ENCODE peak calls at places on chromosome 22, in six cellular contexts. Q, T, N, X, R and G are unnamed samples.

GRCh38 chr22:39658367-39658766 is 87.8 kb downstream of the CACNA1I start:
- DNase-seq in Q (no peak), T (no peak), N (no peak), X (no peak), R (no peak), G (no peak)

GRCh38 chr22:48197189-48197690 is 1434.8 kb downstream of the TBC1D22A start:
- DNase-seq in Q (no peak), T (no peak), N (no peak), X (no peak), R (no peak), G (no peak)

GRCh38 chr22:43988116-43988817 is 33.0 kb downstream of the SAMM50 start:
- DNase-seq in Q (no peak), T (no peak), N (no peak), X (no peak), R (no peak), G (no peak)

GRCh38 chr22:37396488-37397084 is 30.7 kb downstream of the ELFN2 start:
- DNase-seq in Q (no peak), T (no peak), N (no peak), X (no peak), R (no peak), G (no peak)

GRCh38 chr22:35160268-35160667 is 94.3 kb downstream of the ISX start:
- DNase-seq in Q (no peak), T (no peak), N (no peak), X (no peak), R (no peak), G (no peak)

GRCh38 chr22:19122752-19123492 is 710 bp upstream of the DGCR2 start:
- DNase-seq in Q (no peak), T (no peak), N (no peak), X (no peak), R (no peak), G (no peak)

GRCh38 chr22:25104367-25104766 is 95.3 kb upstream of the CRYBB3 start:
- DNase-seq in Q (no peak), T (no peak), N (no peak), X (no peak), R (no peak), G (no peak)

GRCh38 chr22:48410536-48410935 is 1417.1 kb downstream of the BRD1 start:
- DNase-seq in Q (no peak), T (no peak), N (no peak), X (no peak), R (no peak), G (no peak)

GRCh38 chr22:38782402-38783094 is 11.4 kb downstream of the DNAL4 start:
- DNase-seq in Q (no peak), T (no peak), N (no peak), X (peak; percentile 65), R (no peak), G (no peak)

GRCh38 chr22:33726294-33726711 is 194.0 kb downstream of the LARGE1 start:
- DNase-seq in Q (no peak), T (no peak), N (no peak), X (no peak), R (no peak), G (no peak)

GRCh38 chr22:24948356-24949202 is 2.1 kb upstream of the LHFPL7 start:
- DNase-seq in Q (no peak), T (no peak), N (no peak), X (no peak), R (no peak), G (no peak)

GRCh38 chr22:41260871-41261270 is 20.1 kb upstream of the CHADL start:
- DNase-seq in Q (no peak), T (no peak), N (no peak), X (no peak), R (no peak), G (no peak)

GRCh38 chr22:24501366-24502005 is 6.4 kb downstream of the UPB1 start:
- DNase-seq in Q (no peak), T (no peak), N (peak; percentile 64), X (no peak), R (no peak), G (no peak)

GRCh38 chr22:20940178-20940790 is 23.1 kb downstream of the CRKL start:
- DNase-seq in Q (no peak), T (no peak), N (no peak), X (no peak), R (no peak), G (no peak)

GRCh38 chr22:20938272-20938671 is 21.1 kb downstream of the CRKL start:
- DNase-seq in Q (no peak), T (no peak), N (no peak), X (no peak), R (no peak), G (no peak)

GRCh38 chr22:20937794-20938148 is 20.6 kb downstream of the CRKL start:
- DNase-seq in Q (no peak), T (no peak), N (no peak), X (no peak), R (no peak), G (no peak)

GRCh38 chr22:20933910-20934309 is 16.7 kb downstream of the CRKL start:
- DNase-seq in Q (no peak), T (no peak), N (no peak), X (no peak), R (no peak), G (no peak)

DNA sequence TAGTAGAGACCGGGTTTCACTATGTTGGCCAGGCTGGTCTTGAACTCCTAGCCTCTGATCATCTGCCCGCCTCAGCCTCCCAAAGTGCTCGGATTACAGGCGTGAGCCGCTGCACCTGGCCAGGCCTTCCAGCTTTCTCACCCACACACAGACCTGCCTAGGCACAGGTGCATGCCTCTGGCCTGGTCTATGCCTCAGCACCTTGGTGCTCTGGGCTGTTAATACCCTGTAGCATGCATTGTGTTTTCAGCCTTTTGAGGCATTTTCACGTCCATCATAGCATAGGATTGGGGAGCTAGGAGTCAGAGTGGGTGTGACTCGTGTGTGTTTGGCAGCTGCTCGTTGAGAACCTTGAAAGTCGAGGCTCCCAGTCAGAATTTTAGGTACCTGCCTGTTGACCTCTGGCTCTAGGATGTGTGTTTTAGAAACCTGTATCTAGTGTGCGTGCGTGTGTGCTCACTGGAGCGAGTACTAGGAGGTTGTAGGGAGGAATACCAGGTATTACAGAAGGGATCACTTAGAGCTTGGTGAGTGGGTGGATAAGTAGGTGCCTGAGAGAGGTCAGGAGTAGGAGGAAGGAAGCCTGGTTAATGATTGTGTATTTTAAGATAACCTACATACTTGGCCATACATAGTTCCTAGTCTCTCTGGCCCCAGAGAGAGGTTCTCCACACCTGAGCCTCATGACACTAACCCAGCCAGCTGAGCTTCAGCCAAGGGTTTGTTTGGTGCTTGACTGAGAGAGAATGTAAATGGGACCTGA is 20.0 kb downstream of the CRKL start:
- DNase-seq in Q (no peak), T (no peak), N (no peak), X (no peak), R (no peak), G (no peak)
- TF ChIP-seq SIN3A in Q (no peak), T (no peak), N (no peak), X (no peak), R (no peak), G (no peak)

GRCh38 chr22:30882181-30882771 is 86.3 kb downstream of the MORC2 start:
- DNase-seq in Q (no peak), T (no peak), N (no peak), X (no peak), R (no peak), G (no peak)

GRCh38 chr22:30880181-30880601 is 88.4 kb downstream of the MORC2 start:
- DNase-seq in Q (no peak), T (no peak), N (no peak), X (no peak), R (no peak), G (no peak)

GRCh38 chr22:30881361-30882180 is 87.0 kb downstream of the MORC2 start:
- DNase-seq in Q (no peak), T (no peak), N (peak; percentile 46), X (peak; percentile 81), R (no peak), G (no peak)

GRCh38 chr22:30879398-30879797 is 89.2 kb downstream of the MORC2 start:
- DNase-seq in Q (no peak), T (no peak), N (no peak), X (no peak), R (no peak), G (no peak)

DNA sequence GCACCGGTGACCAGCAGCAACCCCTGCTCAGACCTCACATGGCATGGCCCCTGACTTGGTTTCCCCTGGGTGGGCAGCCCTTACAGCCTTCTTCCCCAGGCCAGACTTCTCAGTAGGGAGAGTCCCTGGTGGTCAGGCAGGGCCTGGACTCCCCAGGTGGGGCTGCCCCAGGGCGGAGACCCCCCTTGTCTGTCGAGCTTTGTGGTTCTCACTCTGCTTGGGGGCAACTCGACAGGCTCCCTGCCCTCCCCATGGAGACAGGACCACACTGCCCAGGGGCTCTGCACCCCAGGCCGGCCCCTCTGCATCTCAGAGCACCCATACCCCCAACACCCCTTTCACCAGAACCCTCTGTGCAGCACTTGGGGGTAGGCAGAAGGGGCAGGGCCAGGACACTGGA is 87.7 kb downstream of the MORC2 start:
- DNase-seq in Q (no peak), T (no peak), N (no peak), X (no peak), R (no peak), G (no peak)
- TF ChIP-seq SIN3A in Q (no peak), T (no peak), N (no peak), X (no peak), R (no peak), G (no peak)

GRCh38 chr22:45312415-45312814 is 2.7 kb downstream of the FAM118A start:
- DNase-seq in Q (no peak), T (no peak), N (no peak), X (no peak), R (no peak), G (no peak)

GRCh38 chr22:45311033-45311531 is 1.3 kb downstream of the FAM118A start:
- DNase-seq in Q (no peak), T (no peak), N (no peak), X (no peak), R (no peak), G (no peak)

GRCh38 chr22:45309422-45310227 is at the start of gene FAM118A:
- DNase-seq in Q (peak; percentile 81), T (peak; percentile 73), N (peak; percentile 87), X (peak; percentile 93), R (peak; percentile 18), G (peak; percentile 83)

GRCh38 chr22:45308624-45309421 is 911 bp upstream of the FAM118A start:
- DNase-seq in Q (no peak), T (peak; percentile 23), N (no peak), X (no peak), R (no peak), G (peak; percentile 54)

DNA sequence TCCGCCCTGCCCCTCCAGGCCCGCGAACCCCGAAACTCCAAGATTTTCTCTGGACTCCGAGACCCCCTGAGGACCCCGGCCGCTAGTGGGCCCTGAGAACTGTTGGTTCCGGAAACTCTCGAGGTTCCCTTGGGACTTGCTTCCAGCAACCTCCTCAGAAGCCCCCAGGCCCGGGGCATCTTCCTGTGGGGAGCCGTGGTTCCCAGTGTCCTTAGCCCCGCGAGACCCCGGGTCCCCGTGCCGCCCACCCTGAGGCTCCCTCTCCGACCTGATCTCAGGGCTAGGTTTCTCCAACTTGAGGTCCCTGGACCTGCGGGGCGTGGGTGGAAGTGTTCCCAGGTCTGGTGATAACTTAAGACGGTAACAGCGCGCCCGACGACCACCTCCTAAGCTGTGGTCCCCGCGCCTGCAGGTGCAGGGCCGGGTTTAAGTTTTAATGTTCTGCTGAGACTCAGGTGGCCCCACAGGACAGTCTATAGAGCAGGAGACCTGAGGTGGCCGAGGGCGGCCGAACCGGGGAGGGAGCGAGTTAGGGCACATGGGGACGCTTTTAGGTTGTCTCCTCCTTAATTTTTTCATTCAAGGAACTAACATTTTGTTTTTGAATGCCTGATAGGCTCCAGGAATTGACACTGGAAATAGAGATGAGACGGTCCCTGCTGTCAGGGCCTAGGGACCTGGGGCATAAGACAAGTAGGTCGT is 748 bp downstream of the FAM118A start:
- DNase-seq in Q (no peak), T (no peak), N (no peak), X (no peak), R (no peak), G (no peak)
- TF ChIP-seq SIN3A in Q (no peak), T (no peak), N (no peak), X (no peak), R (no peak), G (no peak)

GRCh38 chr22:50303848-50304527 is 3.5 kb downstream of the PLXNB2 start:
- DNase-seq in Q (no peak), T (no peak), N (peak; percentile 23), X (peak; percentile 41), R (no peak), G (no peak)
- TF ChIP-seq SIN3A in Q (no peak), T (no peak), N (no peak), X (no peak), R (no peak), G (no peak)